ENCODE peak calls at places on chromosome 12, in seven cellular contexts. Q is GM13977, F is cardiac fibroblast, C is dorsolateral prefrontal cortex, D is H9, J is WTC11, E is choroid plexus epithelial cell. L is an unnamed sample.

GRCh38 chr12:50415899-50416479 is 15.3 kb downstream of the LARP4 start:
- DNase-seq in Q (no peak), F (no peak), C (no peak), D (no peak), J (no peak), E (peak; percentile 35), L (no peak)

GRCh38 chr12:69986109-69986508 is 161.1 kb downstream of the MYRFL start:
- DNase-seq in Q (no peak), F (no peak), C (no peak), D (no peak), J (no peak), E (no peak), L (no peak)

GRCh38 chr12:131061041-131061806 is 107.5 kb downstream of the ADGRD1 start:
- DNase-seq in Q (no peak), F (no peak), C (no peak), D (peak; percentile 17), J (no peak), E (no peak), L (no peak)

GRCh38 chr12:122880668-122881067 is 15.3 kb downstream of the VPS37B start:
- DNase-seq in Q (no peak), F (peak; percentile 69), C (peak; percentile 81), D (no peak), J (no peak), E (peak; percentile 71), L (no peak)

GRCh38 chr12:52298677-52299076 is 7.3 kb upstream of the KRT81 start:
- DNase-seq in Q (no peak), F (no peak), C (no peak), D (no peak), J (no peak), E (no peak), L (no peak)

GRCh38 chr12:133156125-133156690 is 25.1 kb upstream of the ZNF268 start:
- DNase-seq in Q (no peak), F (peak; percentile 4), C (no peak), D (no peak), J (no peak), E (peak; percentile 6), L (no peak)

GRCh38 chr12:49041881-49042484 is 18.6 kb downstream of the KMT2D start:
- DNase-seq in Q (no peak), F (no peak), C (no peak), D (no peak), J (no peak), E (no peak), L (no peak)

GRCh38 chr12:121467638-121468403 is 67.9 kb downstream of the RNF34 start:
- DNase-seq in Q (peak; percentile 54), F (no peak), C (peak; percentile 55), D (peak; percentile 81), J (peak; percentile 75), E (peak; percentile 31), L (no peak)

GRCh38 chr12:76083761-76084276 is 666 bp downstream of the NAP1L1 start:
- DNase-seq in Q (peak; percentile 83), F (peak; percentile 63), C (peak; percentile 66), D (peak; percentile 85), J (peak; percentile 83), E (peak; percentile 79), L (peak; percentile 86)

GRCh38 chr12:62632521-62632920 is 165.9 kb downstream of the MON2 start:
- DNase-seq in Q (peak; percentile 41), F (peak; percentile 32), C (peak; percentile 58), D (peak; percentile 81), J (peak; percentile 61), E (peak; percentile 27), L (peak; percentile 56)

GRCh38 chr12:3185260-3185870 is 108.2 kb downstream of the TSPAN9 start:
- DNase-seq in Q (no peak), F (no peak), C (no peak), D (no peak), J (no peak), E (no peak), L (no peak)

GRCh38 chr12:12474931-12475485 is 87.7 kb downstream of the DUSP16 start:
- DNase-seq in Q (peak; percentile 91), F (peak; percentile 60), C (no peak), D (no peak), J (no peak), E (peak; percentile 17), L (peak; percentile 90)
- TF ChIP-seq CTCF in Q (peak; percentile 29), F (no peak), C (no peak), D (no peak), J (no peak), E (no peak), L (no peak)

GRCh38 chr12:64551676-64552075 is 58.6 kb upstream of the RASSF3 start:
- DNase-seq in Q (no peak), F (no peak), C (no peak), D (no peak), J (no peak), E (peak; percentile 33), L (no peak)

GRCh38 chr12:64544796-64545382 is 65.4 kb upstream of the RASSF3 start:
- DNase-seq in Q (no peak), F (no peak), C (no peak), D (no peak), J (no peak), E (no peak), L (no peak)

GRCh38 chr12:64556231-64556630 is 54.1 kb upstream of the RASSF3 start:
- DNase-seq in Q (no peak), F (no peak), C (no peak), D (no peak), J (no peak), E (no peak), L (no peak)

GRCh38 chr12:64549108-64549507 is 61.2 kb upstream of the RASSF3 start:
- DNase-seq in Q (no peak), F (no peak), C (no peak), D (no peak), J (no peak), E (no peak), L (no peak)

DNA sequence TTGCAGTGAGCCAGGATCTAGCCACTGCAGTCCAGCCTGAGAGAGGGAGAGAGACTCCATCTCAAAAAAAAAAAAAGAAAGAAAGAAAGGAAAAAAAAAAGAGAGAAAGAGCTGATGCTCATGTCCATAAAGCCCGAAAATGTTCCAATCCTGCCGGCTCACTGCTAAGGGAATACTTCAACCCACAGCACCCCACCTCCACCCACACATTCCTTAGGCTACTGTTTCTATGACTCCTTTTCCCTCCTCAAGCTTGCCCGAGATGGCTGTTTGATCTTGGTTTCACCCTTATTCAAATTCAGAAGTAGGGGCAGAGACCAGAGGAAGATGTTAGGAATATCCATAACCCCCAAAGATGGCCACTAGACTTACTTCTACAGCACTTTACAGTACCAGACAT is 59.5 kb upstream of the RASSF3 start:
- DNase-seq in Q (no peak), F (no peak), C (no peak), D (no peak), J (no peak), E (no peak), L (no peak)
- TF ChIP-seq CTCF in Q (no peak), F (no peak), C (no peak), D (no peak), J (no peak), E (no peak), L (no peak)

GRCh38 chr12:47818701-47819543 is 781 bp downstream of the HDAC7 start:
- DNase-seq in Q (peak; percentile 76), F (no peak), C (peak; percentile 76), D (peak; percentile 74), J (peak; percentile 77), E (no peak), L (peak; percentile 83)

GRCh38 chr12:47818007-47818376 is 1.7 kb downstream of the HDAC7 start:
- DNase-seq in Q (no peak), F (no peak), C (no peak), D (no peak), J (no peak), E (no peak), L (no peak)

GRCh38 chr12:47816646-47817271 is 2.9 kb downstream of the HDAC7 start:
- DNase-seq in Q (no peak), F (no peak), C (no peak), D (no peak), J (no peak), E (peak; percentile 56), L (no peak)

GRCh38 chr12:47818382-47818700 is 1.4 kb downstream of the HDAC7 start:
- DNase-seq in Q (no peak), F (peak; percentile 47), C (no peak), D (peak; percentile 63), J (no peak), E (no peak), L (no peak)

DNA sequence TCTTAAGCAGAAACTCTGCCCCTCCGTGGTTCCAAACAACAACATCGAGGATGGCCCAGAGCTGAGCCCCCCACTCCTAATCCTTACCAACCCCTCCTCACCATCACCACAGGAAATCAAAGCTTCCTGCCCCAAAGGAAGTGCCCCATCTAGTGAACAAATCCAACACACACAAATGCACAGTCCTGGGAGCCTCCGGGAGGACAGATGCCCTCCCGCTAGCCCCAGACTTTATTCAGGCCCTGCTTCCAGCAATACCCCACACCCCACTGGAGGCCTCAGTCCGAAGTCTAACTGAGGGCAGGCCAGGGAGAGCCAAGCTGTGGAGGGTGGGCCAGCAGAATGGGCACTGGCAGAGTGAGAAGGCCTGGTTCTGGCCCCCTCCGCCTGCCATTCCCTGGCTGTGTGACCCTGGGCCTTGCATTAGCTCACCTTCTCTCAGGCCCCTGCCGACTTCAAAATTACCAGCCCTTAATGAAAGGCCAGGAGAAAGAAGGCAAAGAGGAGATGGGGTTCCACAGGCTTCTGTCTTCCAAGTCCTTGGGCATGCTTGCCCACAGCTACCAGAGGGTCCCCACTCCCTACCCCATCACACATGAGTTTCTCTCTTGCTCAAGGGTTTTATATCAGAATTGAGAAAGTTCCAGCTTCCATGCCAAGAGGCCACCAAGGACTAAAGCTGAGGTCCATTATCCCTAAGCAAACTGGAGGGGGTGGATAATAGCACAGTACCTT is 2.3 kb downstream of the HDAC7 start:
- DNase-seq in Q (no peak), F (no peak), C (no peak), D (no peak), J (no peak), E (no peak), L (no peak)
- TF ChIP-seq CTCF in Q (peak; percentile 18), F (peak; percentile 45), C (no peak), D (peak; percentile 39), J (no peak), E (peak; percentile 51), L (no peak)

GRCh38 chr12:104342147-104342546 is 38.6 kb downstream of the EID3 start:
- DNase-seq in Q (no peak), F (no peak), C (no peak), D (no peak), J (no peak), E (no peak), L (no peak)

GRCh38 chr12:104340177-104340576 is 36.6 kb downstream of the EID3 start:
- DNase-seq in Q (no peak), F (peak; percentile 58), C (no peak), D (no peak), J (no peak), E (no peak), L (no peak)

GRCh38 chr12:104340917-104341611 is 37.5 kb downstream of the EID3 start:
- DNase-seq in Q (no peak), F (no peak), C (peak; percentile 56), D (no peak), J (no peak), E (peak; percentile 28), L (no peak)

GRCh38 chr12:104337030-104337558 is 33.6 kb downstream of the EID3 start:
- DNase-seq in Q (no peak), F (no peak), C (no peak), D (no peak), J (no peak), E (no peak), L (no peak)

DNA sequence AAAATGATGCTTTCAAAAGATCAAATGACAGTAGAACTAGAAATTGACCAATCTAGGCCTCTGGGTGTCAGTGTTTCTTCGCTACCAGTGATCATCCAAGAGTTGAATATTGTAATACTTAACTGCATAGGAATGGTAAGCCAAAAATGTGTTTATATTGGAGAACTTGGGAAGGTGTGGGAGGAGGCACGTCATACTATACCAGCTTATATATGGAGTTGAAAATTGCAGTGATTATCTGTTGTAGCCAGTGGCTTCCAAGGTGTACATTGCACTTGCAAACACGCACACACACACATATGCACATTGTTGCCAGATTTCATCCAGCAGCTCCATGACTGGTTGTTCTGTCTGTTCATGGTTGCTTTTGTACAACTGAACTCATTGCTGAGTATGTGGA is 36.1 kb downstream of the EID3 start:
- DNase-seq in Q (no peak), F (no peak), C (no peak), D (no peak), J (no peak), E (no peak), L (no peak)
- TF ChIP-seq CTCF in Q (no peak), F (no peak), C (no peak), D (no peak), J (no peak), E (peak; percentile 7), L (no peak)